ENCODE peak calls at places on chromosome 7, in ten cellular contexts. One of them, this sample, is unnamed. For H3K4me1, the result is how much of the 10 kb centered on the place peaks cover.

GRCh38 chr7:101804642-101805401 is 12.6 kb upstream of the CUX1 start:
- DNase-seq in heart right ventricle: no peak
- DNase-seq in suprapubic skin: no peak
- DNase-seq in astrocyte: peak
- DNase-seq in GM23248: peak
- DNase-seq in endothelial cell of umbilical vein: no peak
- DNase-seq in hepatocyte: peak
- DNase-seq in IMR-90: no peak
- DNase-seq in CD8-positive, alpha-beta T cell: no peak
- DNase-seq in tibial artery: no peak
- DNase-seq in this sample: peak

GRCh38 chr7:4845740-4846142 is 16.1 kb downstream of the PAPOLB start:
- DNase-seq in heart right ventricle: peak
- DNase-seq in suprapubic skin: peak
- DNase-seq in astrocyte: no peak
- DNase-seq in GM23248: peak
- DNase-seq in endothelial cell of umbilical vein: no peak
- DNase-seq in hepatocyte: peak
- DNase-seq in IMR-90: no peak
- DNase-seq in CD8-positive, alpha-beta T cell: no peak
- DNase-seq in tibial artery: no peak
- DNase-seq in this sample: no peak

GRCh38 chr7:112290065-112290464 is 83.6 kb downstream of the ZNF277 start:
- DNase-seq in heart right ventricle: no peak
- DNase-seq in suprapubic skin: no peak
- DNase-seq in astrocyte: peak
- DNase-seq in GM23248: peak
- DNase-seq in endothelial cell of umbilical vein: no peak
- DNase-seq in hepatocyte: no peak
- DNase-seq in IMR-90: peak
- DNase-seq in CD8-positive, alpha-beta T cell: no peak
- DNase-seq in tibial artery: no peak
- DNase-seq in this sample: no peak

GRCh38 chr7:150829426-150829825 is 22.9 kb upstream of the AOC1 start:
- DNase-seq in heart right ventricle: no peak
- DNase-seq in suprapubic skin: no peak
- DNase-seq in astrocyte: no peak
- DNase-seq in GM23248: no peak
- DNase-seq in endothelial cell of umbilical vein: no peak
- DNase-seq in hepatocyte: no peak
- DNase-seq in IMR-90: no peak
- DNase-seq in CD8-positive, alpha-beta T cell: no peak
- DNase-seq in tibial artery: no peak
- DNase-seq in this sample: no peak

GRCh38 chr7:104008107-104008506 is 18.6 kb upstream of the RELN start:
- DNase-seq in heart right ventricle: no peak
- DNase-seq in suprapubic skin: no peak
- DNase-seq in astrocyte: no peak
- DNase-seq in GM23248: no peak
- DNase-seq in endothelial cell of umbilical vein: no peak
- DNase-seq in hepatocyte: no peak
- DNase-seq in IMR-90: no peak
- DNase-seq in CD8-positive, alpha-beta T cell: no peak
- DNase-seq in tibial artery: no peak
- DNase-seq in this sample: no peak

GRCh38 chr7:157468221-157469111 is 131.7 kb downstream of the DNAJB6 start:
- DNase-seq in heart right ventricle: no peak
- DNase-seq in suprapubic skin: peak
- DNase-seq in astrocyte: no peak
- DNase-seq in GM23248: no peak
- DNase-seq in endothelial cell of umbilical vein: no peak
- DNase-seq in hepatocyte: no peak
- DNase-seq in IMR-90: no peak
- DNase-seq in CD8-positive, alpha-beta T cell: no peak
- DNase-seq in tibial artery: no peak
- DNase-seq in this sample: no peak

GRCh38 chr7:70313251-70313650 is 715.0 kb downstream of the AUTS2 start:
- DNase-seq in heart right ventricle: no peak
- DNase-seq in suprapubic skin: no peak
- DNase-seq in astrocyte: no peak
- DNase-seq in GM23248: no peak
- DNase-seq in endothelial cell of umbilical vein: no peak
- DNase-seq in hepatocyte: no peak
- DNase-seq in IMR-90: no peak
- DNase-seq in CD8-positive, alpha-beta T cell: no peak
- DNase-seq in tibial artery: no peak
- DNase-seq in this sample: no peak

GRCh38 chr7:107939472-107940145 is 48.6 kb downstream of the DLD start:
- DNase-seq in heart right ventricle: peak
- DNase-seq in suprapubic skin: no peak
- DNase-seq in astrocyte: peak
- DNase-seq in GM23248: peak
- DNase-seq in endothelial cell of umbilical vein: peak
- DNase-seq in hepatocyte: no peak
- DNase-seq in IMR-90: peak
- DNase-seq in CD8-positive, alpha-beta T cell: no peak
- DNase-seq in tibial artery: peak
- DNase-seq in this sample: no peak

GRCh38 chr7:137360087-137360679 is 16.6 kb upstream of the PTN start:
- DNase-seq in heart right ventricle: no peak
- DNase-seq in suprapubic skin: no peak
- DNase-seq in astrocyte: peak
- DNase-seq in GM23248: no peak
- DNase-seq in endothelial cell of umbilical vein: no peak
- DNase-seq in hepatocyte: no peak
- DNase-seq in IMR-90: no peak
- DNase-seq in CD8-positive, alpha-beta T cell: no peak
- DNase-seq in tibial artery: no peak
- DNase-seq in this sample: peak

GRCh38 chr7:55574062-55574717 is 1.9 kb upstream of the VOPP1 start:
- DNase-seq in heart right ventricle: no peak
- DNase-seq in suprapubic skin: no peak
- DNase-seq in astrocyte: peak
- DNase-seq in GM23248: peak
- DNase-seq in endothelial cell of umbilical vein: peak
- DNase-seq in hepatocyte: no peak
- DNase-seq in IMR-90: peak
- DNase-seq in CD8-positive, alpha-beta T cell: no peak
- DNase-seq in tibial artery: no peak
- DNase-seq in this sample: no peak

GRCh38 chr7:38542156-38542555 is 89.0 kb downstream of the AMPH start:
- DNase-seq in heart right ventricle: no peak
- DNase-seq in suprapubic skin: no peak
- DNase-seq in astrocyte: peak
- DNase-seq in GM23248: peak
- DNase-seq in endothelial cell of umbilical vein: no peak
- DNase-seq in hepatocyte: no peak
- DNase-seq in IMR-90: peak
- DNase-seq in CD8-positive, alpha-beta T cell: no peak
- DNase-seq in tibial artery: no peak
- DNase-seq in this sample: no peak

GRCh38 chr7:56062382-56062781 is 1.7 kb upstream of the SUMF2 start:
- DNase-seq in heart right ventricle: no peak
- DNase-seq in suprapubic skin: no peak
- DNase-seq in astrocyte: peak
- DNase-seq in GM23248: peak
- DNase-seq in endothelial cell of umbilical vein: peak
- DNase-seq in hepatocyte: no peak
- DNase-seq in IMR-90: peak
- DNase-seq in CD8-positive, alpha-beta T cell: no peak
- DNase-seq in tibial artery: no peak
- DNase-seq in this sample: no peak

GRCh38 chr7:44280993-44281721 is 44.2 kb downstream of the CAMK2B start:
- DNase-seq in heart right ventricle: peak
- DNase-seq in suprapubic skin: peak
- DNase-seq in astrocyte: no peak
- DNase-seq in GM23248: no peak
- DNase-seq in endothelial cell of umbilical vein: no peak
- DNase-seq in hepatocyte: no peak
- DNase-seq in IMR-90: no peak
- DNase-seq in CD8-positive, alpha-beta T cell: no peak
- DNase-seq in tibial artery: peak
- DNase-seq in this sample: no peak

GRCh38 chr7:91064938-91065337 is 199.3 kb upstream of the FZD1 start:
- DNase-seq in heart right ventricle: no peak
- DNase-seq in suprapubic skin: no peak
- DNase-seq in astrocyte: peak
- DNase-seq in GM23248: peak
- DNase-seq in endothelial cell of umbilical vein: no peak
- DNase-seq in hepatocyte: no peak
- DNase-seq in IMR-90: peak
- DNase-seq in CD8-positive, alpha-beta T cell: no peak
- DNase-seq in tibial artery: no peak
- DNase-seq in this sample: no peak

GRCh38 chr7:105778956-105779355 is 97.4 kb downstream of the ATXN7L1 start:
- DNase-seq in heart right ventricle: no peak
- DNase-seq in suprapubic skin: no peak
- DNase-seq in astrocyte: no peak
- DNase-seq in GM23248: no peak
- DNase-seq in endothelial cell of umbilical vein: no peak
- DNase-seq in hepatocyte: no peak
- DNase-seq in IMR-90: no peak
- DNase-seq in CD8-positive, alpha-beta T cell: no peak
- DNase-seq in tibial artery: no peak
- DNase-seq in this sample: no peak
- H3K4me1 ChIP-seq in heart right ventricle: under half
- H3K4me1 ChIP-seq in suprapubic skin: under half
- H3K4me1 ChIP-seq in astrocyte: under half
- H3K4me1 ChIP-seq in GM23248: under half
- H3K4me1 ChIP-seq in endothelial cell of umbilical vein: under half
- H3K4me1 ChIP-seq in hepatocyte: under half
- H3K4me1 ChIP-seq in IMR-90: under half
- H3K4me1 ChIP-seq in CD8-positive, alpha-beta T cell: under half
- H3K4me1 ChIP-seq in tibial artery: under half
- H3K4me1 ChIP-seq in this sample: under half

GRCh38 chr7:158550886-158551452 is 36.7 kb downstream of the PTPRN2 start:
- DNase-seq in heart right ventricle: no peak
- DNase-seq in suprapubic skin: no peak
- DNase-seq in astrocyte: no peak
- DNase-seq in GM23248: no peak
- DNase-seq in endothelial cell of umbilical vein: no peak
- DNase-seq in hepatocyte: no peak
- DNase-seq in IMR-90: no peak
- DNase-seq in CD8-positive, alpha-beta T cell: no peak
- DNase-seq in tibial artery: no peak
- DNase-seq in this sample: no peak
- H3K27ac ChIP-seq in heart right ventricle: no peak
- H3K27ac ChIP-seq in suprapubic skin: no peak
- H3K27ac ChIP-seq in astrocyte: no peak
- H3K27ac ChIP-seq in GM23248: no peak
- H3K27ac ChIP-seq in endothelial cell of umbilical vein: no peak
- H3K27ac ChIP-seq in hepatocyte: no peak
- H3K27ac ChIP-seq in IMR-90: no peak
- H3K27ac ChIP-seq in CD8-positive, alpha-beta T cell: no peak
- H3K27ac ChIP-seq in tibial artery: no peak
- H3K27ac ChIP-seq in this sample: no peak

GRCh38 chr7:66307591-66308215 is 102.6 kb downstream of the TPST1 start:
- DNase-seq in heart right ventricle: no peak
- DNase-seq in suprapubic skin: no peak
- DNase-seq in astrocyte: peak
- DNase-seq in GM23248: peak
- DNase-seq in endothelial cell of umbilical vein: peak
- DNase-seq in hepatocyte: peak
- DNase-seq in IMR-90: peak
- DNase-seq in CD8-positive, alpha-beta T cell: no peak
- DNase-seq in tibial artery: no peak
- DNase-seq in this sample: no peak

GRCh38 chr7:66308411-66308810 is 103.3 kb downstream of the TPST1 start:
- DNase-seq in heart right ventricle: no peak
- DNase-seq in suprapubic skin: no peak
- DNase-seq in astrocyte: peak
- DNase-seq in GM23248: no peak
- DNase-seq in endothelial cell of umbilical vein: peak
- DNase-seq in hepatocyte: no peak
- DNase-seq in IMR-90: no peak
- DNase-seq in CD8-positive, alpha-beta T cell: no peak
- DNase-seq in tibial artery: no peak
- DNase-seq in this sample: no peak

GRCh38 chr7:66304536-66304935 is 99.4 kb downstream of the TPST1 start:
- DNase-seq in heart right ventricle: no peak
- DNase-seq in suprapubic skin: no peak
- DNase-seq in astrocyte: no peak
- DNase-seq in GM23248: no peak
- DNase-seq in endothelial cell of umbilical vein: peak
- DNase-seq in hepatocyte: no peak
- DNase-seq in IMR-90: peak
- DNase-seq in CD8-positive, alpha-beta T cell: no peak
- DNase-seq in tibial artery: no peak
- DNase-seq in this sample: no peak

GRCh38 chr7:66303454-66304160 is 98.5 kb downstream of the TPST1 start:
- DNase-seq in heart right ventricle: no peak
- DNase-seq in suprapubic skin: no peak
- DNase-seq in astrocyte: no peak
- DNase-seq in GM23248: no peak
- DNase-seq in endothelial cell of umbilical vein: no peak
- DNase-seq in hepatocyte: no peak
- DNase-seq in IMR-90: no peak
- DNase-seq in CD8-positive, alpha-beta T cell: no peak
- DNase-seq in tibial artery: no peak
- DNase-seq in this sample: no peak

GRCh38 chr7:66306243-66306642 is 101.1 kb downstream of the TPST1 start:
- DNase-seq in heart right ventricle: no peak
- DNase-seq in suprapubic skin: no peak
- DNase-seq in astrocyte: no peak
- DNase-seq in GM23248: no peak
- DNase-seq in endothelial cell of umbilical vein: peak
- DNase-seq in hepatocyte: no peak
- DNase-seq in IMR-90: peak
- DNase-seq in CD8-positive, alpha-beta T cell: no peak
- DNase-seq in tibial artery: no peak
- DNase-seq in this sample: no peak
- H3K4me1 ChIP-seq in heart right ventricle: under half
- H3K4me1 ChIP-seq in suprapubic skin: under half
- H3K4me1 ChIP-seq in astrocyte: under half
- H3K4me1 ChIP-seq in GM23248: under half
- H3K4me1 ChIP-seq in endothelial cell of umbilical vein: under half
- H3K4me1 ChIP-seq in hepatocyte: half or more
- H3K4me1 ChIP-seq in IMR-90: under half
- H3K4me1 ChIP-seq in CD8-positive, alpha-beta T cell: under half
- H3K4me1 ChIP-seq in tibial artery: under half
- H3K4me1 ChIP-seq in this sample: under half

DNA sequence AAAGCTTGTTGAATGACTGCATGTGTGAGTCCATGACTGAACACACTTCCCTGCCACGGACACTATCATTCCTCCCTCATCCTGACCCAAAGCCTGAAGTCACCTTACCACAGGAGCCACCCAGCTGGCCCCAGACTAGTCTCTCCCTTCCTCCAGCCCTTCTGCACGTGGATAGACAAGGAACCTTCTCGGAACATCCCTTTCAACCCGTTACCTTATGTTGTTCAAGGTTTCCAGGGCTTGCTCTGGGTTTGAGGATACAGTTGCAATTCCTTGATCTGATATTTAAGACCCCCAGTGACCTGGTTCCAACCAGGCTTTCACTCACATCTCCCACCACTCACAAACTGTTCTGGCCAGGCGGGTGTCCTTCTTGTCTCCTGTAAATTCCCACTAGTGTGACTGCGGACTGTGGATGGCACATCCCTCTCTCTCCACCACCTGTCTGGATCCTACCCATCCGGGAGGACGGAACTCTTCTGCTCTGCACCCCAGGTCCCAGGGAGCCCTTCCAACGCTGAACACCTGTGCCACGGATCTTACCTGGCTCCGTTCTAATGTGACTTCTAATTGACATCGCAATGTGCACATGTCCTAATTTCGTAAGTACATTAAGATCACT is 62.5 kb downstream of the HIPK2 start:
- DNase-seq in heart right ventricle: no peak
- DNase-seq in suprapubic skin: no peak
- DNase-seq in astrocyte: no peak
- DNase-seq in GM23248: no peak
- DNase-seq in endothelial cell of umbilical vein: no peak
- DNase-seq in hepatocyte: no peak
- DNase-seq in IMR-90: no peak
- DNase-seq in CD8-positive, alpha-beta T cell: no peak
- DNase-seq in tibial artery: peak
- DNase-seq in this sample: no peak
- H3K27ac ChIP-seq in heart right ventricle: peak
- H3K27ac ChIP-seq in suprapubic skin: no peak
- H3K27ac ChIP-seq in astrocyte: no peak
- H3K27ac ChIP-seq in GM23248: no peak
- H3K27ac ChIP-seq in endothelial cell of umbilical vein: no peak
- H3K27ac ChIP-seq in hepatocyte: no peak
- H3K27ac ChIP-seq in IMR-90: no peak
- H3K27ac ChIP-seq in CD8-positive, alpha-beta T cell: no peak
- H3K27ac ChIP-seq in tibial artery: no peak
- H3K27ac ChIP-seq in this sample: no peak